ENCODE peak calls at places on chromosomes 3 and 15, in nine cellular contexts. O, I, G, F, W, T, A, L and H are unnamed samples.
A peak's percentile ranks its signal among the peaks of the same experiment; 100 is the strongest.

GRCh38 chr3:5733995-5734394 is 546.5 kb downstream of the EDEM1 start:
- DNase-seq in L (no peak), A (no peak), G (no peak), F (no peak), W (no peak), T (no peak), O (no peak), I (no peak), H (no peak)

GRCh38 chr3:33299395-33300081 is 22.3 kb downstream of the FBXL2 start:
- DNase-seq in W (peak; percentile 80), G (no peak), L (no peak), F (no peak), O (no peak), I (no peak), A (no peak), T (peak; percentile 56), H (no peak)

GRCh38 chr3:61650276-61650675 is 88.9 kb downstream of the PTPRG start:
- DNase-seq in W (peak; percentile 18), A (peak; percentile 66), G (peak; percentile 49), O (no peak), I (no peak), L (peak; percentile 51), F (no peak), T (peak; percentile 53), H (peak; percentile 33)

GRCh38 chr3:66136597-66136996 is 84.2 kb upstream of the SLC25A26 start:
- DNase-seq in O (peak; percentile 48), I (no peak), L (no peak), F (no peak), A (no peak), T (no peak), W (no peak), G (no peak), H (no peak)

GRCh38 chr3:15319575-15319974 is 12.8 kb downstream of the SH3BP5 start:
- DNase-seq in A (peak; percentile 80), G (no peak), I (no peak), L (no peak), W (no peak), F (no peak), O (no peak), T (peak; percentile 92), H (no peak)

GRCh38 chr3:120172070-120172469 is 77.8 kb upstream of the GSK3B start:
- DNase-seq in O (no peak), I (no peak), F (no peak), T (peak; percentile 92), W (peak; percentile 45), L (no peak), G (no peak), A (peak; percentile 60), H (no peak)

GRCh38 chr15:70091649-70092461 is 5.9 kb downstream of the TLE3 start:
- DNase-seq in I (no peak), O (no peak), G (peak; percentile 52), L (peak; percentile 52), A (no peak), W (peak; percentile 70), T (no peak), F (no peak), H (no peak)

GRCh38 chr3:108407858-108408257 is 102.5 kb downstream of the MYH15 start:
- DNase-seq in T (no peak), G (no peak), W (no peak), A (no peak), I (no peak), O (no peak), L (no peak), F (no peak), H (no peak)

GRCh38 chr3:184415229-184415517 is 35.3 kb downstream of the CHRD start:
- DNase-seq in I (no peak), T (no peak), W (no peak), G (no peak), O (peak; percentile 27), L (no peak), F (no peak), A (no peak), H (no peak)

GRCh38 chr15:60412026-60412425 is 14.2 kb upstream of the ANXA2 start:
- DNase-seq in I (no peak), T (no peak), F (no peak), G (no peak), L (no peak), W (no peak), A (no peak), O (no peak), H (no peak)

GRCh38 chr3:12948371-12948770 is 107.0 kb upstream of the RPL32 start:
- DNase-seq in O (no peak), A (no peak), T (peak; percentile 21), L (no peak), F (no peak), G (no peak), I (no peak), W (no peak), H (no peak)

GRCh38 chr15:38474155-38474757 is 20.3 kb downstream of the FAM98B start:
- DNase-seq in T (peak; percentile 87), F (no peak), G (no peak), L (peak; percentile 24), I (peak; percentile 36), A (no peak), W (peak; percentile 66), O (peak; percentile 61), H (peak; percentile 26)

GRCh38 chr3:99118381-99118780 is 216.9 kb upstream of the DCBLD2 start:
- DNase-seq in T (no peak), G (no peak), I (no peak), F (no peak), L (no peak), A (no peak), W (no peak), O (no peak), H (no peak)

GRCh38 chr3:151925876-151926275 is 52.4 kb downstream of the SUCNR1 start:
- DNase-seq in G (no peak), O (no peak), A (no peak), L (no peak), F (no peak), W (peak; percentile 89), T (peak; percentile 82), I (peak; percentile 54), H (peak; percentile 23)

GRCh38 chr3:7144696-7145308 is 283.9 kb downstream of the GRM7 start:
- DNase-seq in W (peak; percentile 23), L (no peak), F (no peak), T (no peak), O (peak; percentile 65), I (no peak), G (no peak), A (no peak), H (no peak)

GRCh38 chr3:152466784-152467183 is 198.1 kb downstream of the MBNL1 start:
- DNase-seq in I (no peak), L (no peak), W (peak; percentile 65), O (peak; percentile 42), A (no peak), T (peak; percentile 76), G (no peak), F (no peak), H (no peak)

GRCh38 chr3:19903649-19904048 is 30.4 kb downstream of the EFHB start:
- DNase-seq in L (no peak), I (no peak), T (no peak), G (no peak), A (no peak), F (no peak), O (no peak), W (no peak), H (no peak)

GRCh38 chr3:52495096-52495495 is at the start of gene STAB1:
- DNase-seq in W (no peak), L (no peak), F (no peak), T (no peak), O (no peak), A (peak; percentile 66), G (no peak), I (no peak), H (no peak)

GRCh38 chr15:43095243-43095642 is 10.6 kb downstream of the UBR1 start:
- DNase-seq in G (no peak), W (no peak), A (no peak), I (no peak), F (no peak), T (peak; percentile 73), O (no peak), L (no peak), H (no peak)

GRCh38 chr15:101168898-101169297 is 83.0 kb downstream of the CHSY1 start:
- DNase-seq in L (no peak), O (no peak), T (no peak), I (no peak), A (no peak), G (no peak), W (no peak), F (no peak), H (no peak)
- H3K4me3 ChIP-seq in L (no peak overlapping the region), O (no peak overlapping the region), T (no peak overlapping the region), I (no peak overlapping the region), A (no peak overlapping the region), G (no peak overlapping the region), W (no peak overlapping the region), F (no peak overlapping the region), H (no peak overlapping the region)

DNA sequence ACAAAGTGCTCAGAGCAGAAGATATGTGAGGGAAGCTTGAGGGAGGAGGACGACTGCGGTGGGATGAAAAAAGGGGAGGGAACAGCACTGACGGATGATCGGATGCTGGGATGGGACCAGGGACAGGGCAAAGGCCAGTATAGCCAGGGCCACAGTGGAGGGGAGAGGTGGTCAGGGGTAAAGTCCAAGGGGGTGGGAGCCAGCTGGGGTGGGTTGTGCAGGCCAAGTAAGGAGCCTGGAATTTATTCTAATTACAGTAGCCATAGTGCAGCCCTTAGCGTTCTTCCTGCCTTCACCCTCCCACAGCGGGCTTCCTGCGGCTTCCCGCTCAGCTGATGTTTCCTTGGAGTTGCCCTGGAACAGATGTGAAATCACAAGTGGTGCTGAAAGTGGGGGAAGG is 7.6 kb upstream of the APEH start:
- DNase-seq in W (no peak), I (no peak), A (no peak), G (no peak), L (no peak), O (peak; percentile 42), F (no peak), T (no peak), H (no peak)
- TF ChIP-seq CTCF in W (no peak), I (no peak), A (no peak), G (no peak), L (no peak), O (no peak), F (no peak), T (no peak), H (no peak)

DNA sequence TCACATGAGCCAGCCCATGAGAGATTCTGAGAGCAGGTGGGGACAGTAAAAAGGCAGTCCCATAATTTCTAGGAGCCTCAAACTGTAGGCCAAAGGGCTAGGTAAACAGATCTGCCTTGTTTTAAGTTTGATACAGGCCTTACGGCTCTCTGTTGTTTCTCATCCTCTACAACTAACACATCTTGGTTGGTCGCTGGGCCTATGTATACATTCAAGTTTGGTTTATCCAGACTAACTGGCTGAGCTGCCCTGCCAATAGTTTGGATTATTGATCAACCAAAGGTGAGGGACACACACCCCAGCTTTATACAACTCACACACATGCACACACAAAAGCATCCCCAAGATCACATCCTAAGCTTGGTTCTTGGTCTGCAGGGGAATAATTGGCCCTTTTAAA is 3.0 kb downstream of the SIAH2 start:
- DNase-seq in A (no peak), T (no peak), W (no peak), I (no peak), G (no peak), L (no peak), O (no peak), F (no peak), H (no peak)
- H3K4me3 ChIP-seq in A (peak overlapping the region; percentile 77), T (peak overlapping the region; percentile 97), W (peak overlapping the region; percentile 89), I (peak overlapping the region; percentile 63), G (peak overlapping the region; percentile 93), L (peak overlapping the region; percentile 98), O (no peak overlapping the region), F (peak overlapping the region; percentile 73), H (peak overlapping the region; percentile 70)

DNA sequence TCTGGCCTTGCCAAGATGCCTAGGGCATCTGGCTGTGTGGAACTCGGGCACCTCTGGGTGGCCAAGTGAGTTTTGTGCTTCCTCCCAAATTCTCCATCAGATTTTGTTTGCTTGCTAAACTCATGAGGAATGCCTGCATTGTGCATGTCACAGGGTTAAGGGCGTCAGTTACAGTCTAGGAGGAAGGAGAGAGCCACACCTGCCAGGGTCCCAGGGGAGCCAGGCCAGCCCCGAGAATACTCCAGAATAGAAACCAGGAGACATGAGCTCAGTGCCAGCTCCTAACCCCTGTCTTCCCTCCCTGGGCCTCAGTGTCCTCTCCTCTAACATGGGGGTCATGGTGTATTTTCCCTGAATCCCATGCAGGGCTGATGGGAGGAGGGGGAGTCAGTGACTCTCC is 22.0 kb upstream of the SKOR1 start:
- DNase-seq in F (no peak), L (no peak), A (no peak), T (no peak), O (no peak), W (no peak), I (no peak), G (no peak), H (no peak)
- TF ChIP-seq CTCF in F (no peak), L (no peak), A (no peak), T (no peak), O (no peak), W (no peak), I (no peak), G (no peak), H (no peak)